ENCODE peak calls at places on chromosome 1, in four cellular contexts. R, X, U and C are unnamed samples.

GRCh38 chr1:214224605-214225354 is 56.2 kb upstream of the SMYD2 start:
- DNase-seq in R (no peak), U (no peak), X (peak), C (no peak)

GRCh38 chr1:168469690-168470089 is 74.1 kb downstream of the XCL2 start:
- DNase-seq in U (no peak), R (no peak), X (no peak), C (no peak)

GRCh38 chr1:194069168-194069830 is 882.9 kb upstream of the B3GALT2 start:
- DNase-seq in R (no peak), X (no peak), U (no peak), C (no peak)

GRCh38 chr1:204213668-204214662 is at the start of gene GOLT1A:
- DNase-seq in X (peak), R (no peak), U (no peak), C (peak)

GRCh38 chr1:115879977-115880376 is 39.1 kb upstream of the NHLH2 start:
- DNase-seq in U (no peak), X (no peak), R (no peak), C (no peak)

GRCh38 chr1:84845357-84845756 is 47.6 kb downstream of the LPAR3 start:
- DNase-seq in U (no peak), X (no peak), R (no peak), C (no peak)

GRCh38 chr1:162951553-162952315 is 90.8 kb upstream of the CCDC190 start:
- DNase-seq in X (no peak), R (no peak), U (no peak), C (no peak)

GRCh38 chr1:2983706-2984398 is 37.4 kb upstream of the ACTRT2 start:
- DNase-seq in R (no peak), U (no peak), X (no peak), C (no peak)

GRCh38 chr1:180524915-180525695 is 22.7 kb upstream of the ACBD6 start:
- DNase-seq in U (no peak), R (no peak), X (no peak), C (no peak)

GRCh38 chr1:63547621-63548294 is 24.4 kb downstream of the EFCAB7 start:
- DNase-seq in X (no peak), R (no peak), U (no peak), C (no peak)

GRCh38 chr1:23562138-23562819 is 3.0 kb upstream of the ID3 start:
- DNase-seq in X (peak), R (peak), U (peak), C (peak)

GRCh38 chr1:15755643-15756040 is 3.0 kb upstream of the FBLIM1 start:
- DNase-seq in R (no peak), X (no peak), U (no peak), C (no peak)

GRCh38 chr1:1677718-1678580 is 14.6 kb downstream of the SLC35E2B start:
- DNase-seq in R (no peak), X (no peak), U (no peak), C (no peak)

GRCh38 chr1:185108324-185108723 is 48.4 kb downstream of the TRMT1L start:
- DNase-seq in X (no peak), R (no peak), U (no peak), C (no peak)

GRCh38 chr1:235984041-235984820 is 80.7 kb downstream of the NID1 start:
- DNase-seq in R (no peak), U (peak), X (no peak), C (no peak)

GRCh38 chr1:107900083-107900945 is 64.7 kb downstream of the VAV3 start:
- DNase-seq in U (no peak), X (no peak), R (no peak), C (no peak)